ENCODE peak calls at places on chromosome 10, in eight cellular contexts. P is adrenal gland, B is HepG2, Y is neural crest cell, O is cardiac muscle cell, I is GM13976, F is glutamatergic neuron, V is choroid plexus epithelial cell. M is an unnamed sample.

GRCh38 chr10:59750155-59750945 is 2.9 kb downstream of the MRLN start:
- DNase-seq in P (peak; percentile 90), B (no peak), Y (no peak), O (no peak), I (no peak), F (no peak), V (no peak), M (no peak)

GRCh38 chr10:120813085-120813484 is 38.1 kb upstream of the WDR11 start:
- DNase-seq in P (no peak), B (no peak), Y (no peak), O (no peak), I (no peak), F (no peak), V (no peak), M (no peak)

GRCh38 chr10:79405221-79405994 is 40.0 kb downstream of the ZCCHC24 start:
- DNase-seq in P (no peak), B (no peak), Y (no peak), O (peak; percentile 80), I (no peak), F (peak; percentile 16), V (peak; percentile 55), M (no peak)

GRCh38 chr10:7475954-7476353 is 65.1 kb upstream of the SFMBT2 start:
- DNase-seq in P (no peak), B (no peak), Y (no peak), O (peak; percentile 56), I (no peak), F (no peak), V (no peak), M (no peak)

GRCh38 chr10:110414563-110415309 is 83.0 kb upstream of the DUSP5 start:
- DNase-seq in P (no peak), B (peak; percentile 35), Y (no peak), O (no peak), I (peak; percentile 78), F (no peak), V (peak; percentile 69), M (peak; percentile 72)

GRCh38 chr10:52879181-52879607 is 106.6 kb upstream of the MBL2 start:
- DNase-seq in P (no peak), B (no peak), Y (no peak), O (no peak), I (no peak), F (no peak), V (peak; percentile 65), M (no peak)

GRCh38 chr10:43376828-43377227 is 5.4 kb downstream of the FXYD4 start:
- DNase-seq in P (no peak), B (no peak), Y (no peak), O (no peak), I (no peak), F (no peak), V (no peak), M (no peak)

GRCh38 chr10:97408496-97408992 is 7.4 kb upstream of the RRP12 start:
- DNase-seq in P (no peak), B (peak; percentile 73), Y (no peak), O (no peak), I (no peak), F (no peak), V (no peak), M (no peak)

GRCh38 chr10:104049497-104050250 is 36.0 kb downstream of the COL17A1 start:
- DNase-seq in P (no peak), B (no peak), Y (no peak), O (no peak), I (no peak), F (no peak), V (peak; percentile 28), M (no peak)

GRCh38 chr10:118272090-118272775 is 69.9 kb downstream of the FAM204A start:
- DNase-seq in P (no peak), B (no peak), Y (no peak), O (peak; percentile 2), I (no peak), F (no peak), V (peak; percentile 19), M (no peak)

GRCh38 chr10:113666682-113667252 is 2.9 kb upstream of the NRAP start:
- DNase-seq in P (no peak), B (no peak), Y (no peak), O (no peak), I (peak; percentile 57), F (no peak), V (peak; percentile 47), M (no peak)

GRCh38 chr10:93062499-93063216 is 2.1 kb downstream of the CYP26C1 start:
- DNase-seq in P (no peak), B (no peak), Y (no peak), O (peak; percentile 75), I (peak; percentile 84), F (peak; percentile 69), V (peak; percentile 44), M (no peak)

GRCh38 chr10:9786576-9786975 is 1231.1 kb upstream of the CELF2 start:
- DNase-seq in P (no peak), B (no peak), Y (no peak), O (no peak), I (no peak), F (no peak), V (peak; percentile 36), M (no peak)

GRCh38 chr10:50552771-50553535 is 70.8 kb downstream of the SGMS1 start:
- DNase-seq in P (no peak), B (no peak), Y (no peak), O (no peak), I (no peak), F (no peak), V (peak; percentile 50), M (no peak)
- TF ChIP-seq CTCF in P (no peak), B (peak; percentile 49), Y (no peak), O (peak; percentile 48), I (no peak), F (no peak), V (peak; percentile 55), M (no peak)

GRCh38 chr10:11411926-11412545 is 199.4 kb downstream of the USP6NL start:
- DNase-seq in P (no peak), B (no peak), Y (no peak), O (no peak), I (no peak), F (no peak), V (peak; percentile 15), M (no peak)
- TF ChIP-seq CTCF in P (no peak), B (peak; percentile 19), Y (peak; percentile 31), O (peak; percentile 14), I (no peak), F (no peak), V (peak; percentile 24), M (no peak)

DNA sequence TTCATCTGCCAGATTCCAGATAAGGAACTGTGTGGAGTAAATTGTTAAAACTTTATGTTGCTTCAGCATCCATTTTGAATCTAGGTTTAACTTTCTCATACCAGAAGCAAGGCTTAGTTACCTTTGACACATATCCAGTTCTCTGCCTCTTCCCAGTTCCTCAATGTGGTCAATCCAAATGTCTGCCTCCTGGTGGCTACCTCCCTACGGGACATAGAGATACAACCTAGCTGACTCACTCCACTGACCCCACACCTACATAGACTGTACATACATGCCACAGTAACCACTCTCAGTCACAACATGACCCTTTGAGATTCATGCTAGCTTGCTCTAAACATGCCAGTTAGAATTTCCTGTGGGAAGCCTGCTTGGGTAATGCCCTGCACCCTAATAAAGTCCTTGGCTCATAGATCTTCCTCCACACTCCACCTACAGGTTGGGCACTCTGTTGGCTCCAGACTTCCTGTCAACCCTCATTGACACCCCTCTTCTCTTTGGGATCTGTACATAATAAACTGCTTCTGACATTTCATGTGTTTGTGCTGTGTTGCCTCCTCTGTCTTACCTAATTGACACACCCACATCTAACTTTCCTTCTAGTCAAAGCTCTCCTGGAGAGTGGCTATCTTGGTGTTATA is 278.1 kb downstream of the HTR7 start:
- DNase-seq in P (no peak), B (peak; percentile 21), Y (no peak), O (no peak), I (no peak), F (no peak), V (peak; percentile 76), M (no peak)
- TF ChIP-seq CTCF in P (no peak), B (peak; percentile 21), Y (no peak), O (peak; percentile 30), I (no peak), F (no peak), V (peak; percentile 61), M (no peak)

DNA sequence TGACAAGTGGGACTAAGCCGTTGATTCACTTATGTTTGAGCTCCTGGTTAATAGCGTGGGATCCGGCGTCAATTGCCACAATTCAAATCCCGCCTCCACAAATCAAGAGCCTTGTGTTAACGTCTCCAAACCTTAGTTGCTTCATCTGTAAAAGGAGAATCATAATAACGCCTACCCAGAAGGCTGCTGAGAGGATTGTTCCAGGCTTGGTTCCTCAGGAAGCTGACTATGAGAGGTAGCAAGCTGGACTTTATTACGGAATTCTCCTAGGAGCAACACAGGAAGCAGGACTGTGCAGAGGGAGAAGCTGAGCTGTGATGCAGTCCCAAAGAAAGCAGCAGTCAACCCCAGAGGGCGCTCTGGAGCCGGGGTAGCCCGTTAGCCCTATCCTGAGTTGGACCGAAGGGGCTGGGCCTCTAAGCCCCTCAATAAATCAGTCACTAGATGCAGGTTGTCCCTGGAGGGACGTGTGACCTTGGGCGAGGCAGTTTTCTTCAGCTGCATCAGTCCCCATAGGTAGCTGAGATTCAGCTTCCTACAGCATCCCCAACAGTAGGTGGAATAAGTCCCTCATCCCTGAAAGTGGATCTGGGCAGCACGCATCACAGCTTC is 6.9 kb upstream of the BAG3 start:
- DNase-seq in P (peak; percentile 56), B (peak; percentile 27), Y (peak; percentile 14), O (no peak), I (no peak), F (peak; percentile 24), V (no peak), M (no peak)
- TF ChIP-seq CTCF in P (peak; percentile 36), B (peak; percentile 77), Y (peak; percentile 20), O (peak; percentile 23), I (no peak), F (no peak), V (peak; percentile 17), M (no peak)

GRCh38 chr10:44974628-44975431 is 3.8 kb downstream of the DEPP1 start:
- DNase-seq in P (peak; percentile 72), B (peak; percentile 79), Y (peak; percentile 70), O (peak; percentile 70), I (peak; percentile 89), F (peak; percentile 77), V (peak; percentile 75), M (peak; percentile 81)
- TF ChIP-seq CTCF in P (peak; percentile 83), B (peak; percentile 84), Y (peak; percentile 93), O (peak; percentile 95), I (peak; percentile 87), F (peak; percentile 95), V (peak; percentile 57), M (no peak)

GRCh38 chr10:106857728-106858127 is 306.8 kb downstream of the SORCS1 start:
- DNase-seq in P (no peak), B (no peak), Y (no peak), O (no peak), I (no peak), F (no peak), V (no peak), M (no peak)

GRCh38 chr10:106866244-106866845 is 298.2 kb downstream of the SORCS1 start:
- DNase-seq in P (no peak), B (no peak), Y (no peak), O (peak; percentile 7), I (no peak), F (no peak), V (no peak), M (no peak)

GRCh38 chr10:106864031-106864430 is 300.5 kb downstream of the SORCS1 start:
- DNase-seq in P (no peak), B (no peak), Y (no peak), O (no peak), I (no peak), F (no peak), V (no peak), M (no peak)

DNA sequence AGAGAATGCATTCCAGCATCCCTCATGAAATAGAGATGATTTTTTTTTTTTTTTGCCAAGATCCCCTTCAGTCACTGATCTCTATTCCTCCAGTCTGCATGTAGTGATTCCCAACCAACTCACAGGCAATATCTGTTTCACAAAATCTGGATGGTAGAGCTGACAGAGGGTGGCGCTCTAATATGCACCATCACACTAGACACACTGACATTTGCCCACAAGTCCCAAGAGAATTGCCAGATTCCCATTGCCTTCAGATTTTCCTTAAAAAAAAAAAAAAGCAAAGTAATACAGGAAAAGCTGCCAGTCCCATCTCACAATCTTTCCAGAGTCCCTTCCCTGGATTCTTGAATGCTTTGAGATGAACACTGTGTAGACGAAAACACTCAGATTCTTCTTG is 301.0 kb downstream of the SORCS1 start:
- DNase-seq in P (no peak), B (no peak), Y (no peak), O (peak; percentile 31), I (peak; percentile 15), F (no peak), V (no peak), M (no peak)
- TF ChIP-seq CTCF in P (no peak), B (no peak), Y (no peak), O (no peak), I (peak; percentile 15), F (no peak), V (no peak), M (no peak)

M was measured in activated B cell treated with CpG ODN at 0.5 μM for 24 hours.